ENCODE peak calls at places on chromosomes 12 and 14, in nine cellular contexts. One of them, this sample, is unnamed.

GRCh38 chr14:95519699-95520098 is 3.2 kb upstream of the SYNE3 start:
- DNase-seq in foreskin melanocyte: no peak
- DNase-seq in GM10248: no peak
- DNase-seq in CD4-positive, alpha-beta memory T cell: peak
- DNase-seq in stimulated activated CD4-positive, alpha-beta T cell treated with anti-CD3 and anti-CD28 coated beads, Interleukin-2, amount 100 ng/mL, for 24 hours: peak
- DNase-seq in C1 segment of cervical spinal cord: no peak
- DNase-seq in fibroblast of gingiva: peak
- DNase-seq in dermis blood vessel endothelial cell: peak
- DNase-seq in GM12865: peak
- DNase-seq in this sample: peak

GRCh38 chr14:30559638-30560071 is 697 bp downstream of the G2E3 start:
- DNase-seq in foreskin melanocyte: peak
- DNase-seq in GM10248: peak
- DNase-seq in CD4-positive, alpha-beta memory T cell: no peak
- DNase-seq in stimulated activated CD4-positive, alpha-beta T cell treated with anti-CD3 and anti-CD28 coated beads, Interleukin-2, amount 100 ng/mL, for 24 hours: no peak
- DNase-seq in C1 segment of cervical spinal cord: no peak
- DNase-seq in fibroblast of gingiva: peak
- DNase-seq in dermis blood vessel endothelial cell: peak
- DNase-seq in GM12865: peak
- DNase-seq in this sample: no peak

GRCh38 chr12:130791699-130792098 is 47.4 kb downstream of the STX2 start:
- DNase-seq in foreskin melanocyte: no peak
- DNase-seq in GM10248: no peak
- DNase-seq in CD4-positive, alpha-beta memory T cell: no peak
- DNase-seq in stimulated activated CD4-positive, alpha-beta T cell treated with anti-CD3 and anti-CD28 coated beads, Interleukin-2, amount 100 ng/mL, for 24 hours: no peak
- DNase-seq in C1 segment of cervical spinal cord: no peak
- DNase-seq in fibroblast of gingiva: no peak
- DNase-seq in dermis blood vessel endothelial cell: no peak
- DNase-seq in GM12865: no peak
- DNase-seq in this sample: no peak

GRCh38 chr12:108117163-108117849 is 11.8 kb upstream of the WSCD2 start:
- DNase-seq in foreskin melanocyte: no peak
- DNase-seq in GM10248: no peak
- DNase-seq in CD4-positive, alpha-beta memory T cell: no peak
- DNase-seq in stimulated activated CD4-positive, alpha-beta T cell treated with anti-CD3 and anti-CD28 coated beads, Interleukin-2, amount 100 ng/mL, for 24 hours: no peak
- DNase-seq in C1 segment of cervical spinal cord: no peak
- DNase-seq in fibroblast of gingiva: no peak
- DNase-seq in dermis blood vessel endothelial cell: no peak
- DNase-seq in GM12865: peak
- DNase-seq in this sample: no peak

GRCh38 chr14:95389471-95390011 is 69.8 kb upstream of the CLMN start:
- DNase-seq in foreskin melanocyte: no peak
- DNase-seq in GM10248: no peak
- DNase-seq in CD4-positive, alpha-beta memory T cell: no peak
- DNase-seq in stimulated activated CD4-positive, alpha-beta T cell treated with anti-CD3 and anti-CD28 coated beads, Interleukin-2, amount 100 ng/mL, for 24 hours: no peak
- DNase-seq in C1 segment of cervical spinal cord: no peak
- DNase-seq in fibroblast of gingiva: peak
- DNase-seq in dermis blood vessel endothelial cell: peak
- DNase-seq in GM12865: no peak
- DNase-seq in this sample: no peak

GRCh38 chr14:34711169-34711568 is 3.2 kb downstream of the CFL2 start:
- DNase-seq in foreskin melanocyte: peak
- DNase-seq in GM10248: peak
- DNase-seq in CD4-positive, alpha-beta memory T cell: no peak
- DNase-seq in stimulated activated CD4-positive, alpha-beta T cell treated with anti-CD3 and anti-CD28 coated beads, Interleukin-2, amount 100 ng/mL, for 24 hours: no peak
- DNase-seq in C1 segment of cervical spinal cord: no peak
- DNase-seq in fibroblast of gingiva: peak
- DNase-seq in dermis blood vessel endothelial cell: no peak
- DNase-seq in GM12865: peak
- DNase-seq in this sample: no peak

GRCh38 chr14:67464377-67464776 is 24.1 kb downstream of the TMEM229B start:
- DNase-seq in foreskin melanocyte: no peak
- DNase-seq in GM10248: no peak
- DNase-seq in CD4-positive, alpha-beta memory T cell: no peak
- DNase-seq in stimulated activated CD4-positive, alpha-beta T cell treated with anti-CD3 and anti-CD28 coated beads, Interleukin-2, amount 100 ng/mL, for 24 hours: no peak
- DNase-seq in C1 segment of cervical spinal cord: no peak
- DNase-seq in fibroblast of gingiva: no peak
- DNase-seq in dermis blood vessel endothelial cell: no peak
- DNase-seq in GM12865: no peak
- DNase-seq in this sample: no peak

GRCh38 chr14:56810341-56810740 is at the start of gene OTX2:
- DNase-seq in foreskin melanocyte: no peak
- DNase-seq in GM10248: no peak
- DNase-seq in CD4-positive, alpha-beta memory T cell: no peak
- DNase-seq in stimulated activated CD4-positive, alpha-beta T cell treated with anti-CD3 and anti-CD28 coated beads, Interleukin-2, amount 100 ng/mL, for 24 hours: no peak
- DNase-seq in C1 segment of cervical spinal cord: no peak
- DNase-seq in fibroblast of gingiva: no peak
- DNase-seq in dermis blood vessel endothelial cell: no peak
- DNase-seq in GM12865: no peak
- DNase-seq in this sample: no peak

GRCh38 chr12:67302162-67302561 is 33.0 kb downstream of the CAND1 start:
- DNase-seq in foreskin melanocyte: no peak
- DNase-seq in GM10248: no peak
- DNase-seq in CD4-positive, alpha-beta memory T cell: no peak
- DNase-seq in stimulated activated CD4-positive, alpha-beta T cell treated with anti-CD3 and anti-CD28 coated beads, Interleukin-2, amount 100 ng/mL, for 24 hours: no peak
- DNase-seq in C1 segment of cervical spinal cord: no peak
- DNase-seq in fibroblast of gingiva: no peak
- DNase-seq in dermis blood vessel endothelial cell: no peak
- DNase-seq in GM12865: no peak
- DNase-seq in this sample: no peak

GRCh38 chr14:105212541-105213305 is 31.6 kb upstream of the NUDT14 start:
- DNase-seq in foreskin melanocyte: no peak
- DNase-seq in GM10248: no peak
- DNase-seq in CD4-positive, alpha-beta memory T cell: no peak
- DNase-seq in stimulated activated CD4-positive, alpha-beta T cell treated with anti-CD3 and anti-CD28 coated beads, Interleukin-2, amount 100 ng/mL, for 24 hours: no peak
- DNase-seq in C1 segment of cervical spinal cord: no peak
- DNase-seq in fibroblast of gingiva: no peak
- DNase-seq in dermis blood vessel endothelial cell: no peak
- DNase-seq in GM12865: no peak
- DNase-seq in this sample: no peak

GRCh38 chr14:71918955-71919354 is 13.3 kb upstream of the RGS6 start:
- DNase-seq in foreskin melanocyte: no peak
- DNase-seq in GM10248: no peak
- DNase-seq in CD4-positive, alpha-beta memory T cell: no peak
- DNase-seq in stimulated activated CD4-positive, alpha-beta T cell treated with anti-CD3 and anti-CD28 coated beads, Interleukin-2, amount 100 ng/mL, for 24 hours: no peak
- DNase-seq in C1 segment of cervical spinal cord: no peak
- DNase-seq in fibroblast of gingiva: no peak
- DNase-seq in dermis blood vessel endothelial cell: no peak
- DNase-seq in GM12865: peak
- DNase-seq in this sample: no peak

GRCh38 chr12:52268212-52268611 is 6.2 kb upstream of the KRT86 start:
- DNase-seq in foreskin melanocyte: peak
- DNase-seq in GM10248: no peak
- DNase-seq in CD4-positive, alpha-beta memory T cell: no peak
- DNase-seq in stimulated activated CD4-positive, alpha-beta T cell treated with anti-CD3 and anti-CD28 coated beads, Interleukin-2, amount 100 ng/mL, for 24 hours: no peak
- DNase-seq in C1 segment of cervical spinal cord: no peak
- DNase-seq in fibroblast of gingiva: peak
- DNase-seq in dermis blood vessel endothelial cell: no peak
- DNase-seq in GM12865: no peak
- DNase-seq in this sample: no peak

GRCh38 chr12:27333311-27334009 is 824 bp downstream of the BMAL2 start:
- DNase-seq in foreskin melanocyte: no peak
- DNase-seq in GM10248: peak
- DNase-seq in CD4-positive, alpha-beta memory T cell: peak
- DNase-seq in stimulated activated CD4-positive, alpha-beta T cell treated with anti-CD3 and anti-CD28 coated beads, Interleukin-2, amount 100 ng/mL, for 24 hours: peak
- DNase-seq in C1 segment of cervical spinal cord: no peak
- DNase-seq in fibroblast of gingiva: no peak
- DNase-seq in dermis blood vessel endothelial cell: peak
- DNase-seq in GM12865: peak
- DNase-seq in this sample: peak

GRCh38 chr12:25644964-25645363 is 91.9 kb upstream of the LMNTD1 start:
- DNase-seq in foreskin melanocyte: no peak
- DNase-seq in GM10248: no peak
- DNase-seq in CD4-positive, alpha-beta memory T cell: no peak
- DNase-seq in stimulated activated CD4-positive, alpha-beta T cell treated with anti-CD3 and anti-CD28 coated beads, Interleukin-2, amount 100 ng/mL, for 24 hours: no peak
- DNase-seq in C1 segment of cervical spinal cord: no peak
- DNase-seq in fibroblast of gingiva: peak
- DNase-seq in dermis blood vessel endothelial cell: no peak
- DNase-seq in GM12865: no peak
- DNase-seq in this sample: no peak

GRCh38 chr12:38166225-38166624 is 150.3 kb upstream of the ALG10B start:
- DNase-seq in foreskin melanocyte: no peak
- DNase-seq in GM10248: no peak
- DNase-seq in CD4-positive, alpha-beta memory T cell: no peak
- DNase-seq in stimulated activated CD4-positive, alpha-beta T cell treated with anti-CD3 and anti-CD28 coated beads, Interleukin-2, amount 100 ng/mL, for 24 hours: no peak
- DNase-seq in C1 segment of cervical spinal cord: no peak
- DNase-seq in fibroblast of gingiva: no peak
- DNase-seq in dermis blood vessel endothelial cell: no peak
- DNase-seq in GM12865: no peak
- DNase-seq in this sample: no peak

GRCh38 chr12:48997719-48998496 is 1.3 kb downstream of the DDN start:
- DNase-seq in foreskin melanocyte: no peak
- DNase-seq in GM10248: peak
- DNase-seq in CD4-positive, alpha-beta memory T cell: no peak
- DNase-seq in stimulated activated CD4-positive, alpha-beta T cell treated with anti-CD3 and anti-CD28 coated beads, Interleukin-2, amount 100 ng/mL, for 24 hours: no peak
- DNase-seq in C1 segment of cervical spinal cord: no peak
- DNase-seq in fibroblast of gingiva: no peak
- DNase-seq in dermis blood vessel endothelial cell: no peak
- DNase-seq in GM12865: peak
- DNase-seq in this sample: no peak

GRCh38 chr14:65019944-65020566 is 33.4 kb downstream of the FNTB start:
- DNase-seq in foreskin melanocyte: peak
- DNase-seq in GM10248: peak
- DNase-seq in CD4-positive, alpha-beta memory T cell: no peak
- DNase-seq in stimulated activated CD4-positive, alpha-beta T cell treated with anti-CD3 and anti-CD28 coated beads, Interleukin-2, amount 100 ng/mL, for 24 hours: no peak
- DNase-seq in C1 segment of cervical spinal cord: no peak
- DNase-seq in fibroblast of gingiva: peak
- DNase-seq in dermis blood vessel endothelial cell: peak
- DNase-seq in GM12865: peak
- DNase-seq in this sample: no peak

GRCh38 chr14:45284802-45285201 is 31.8 kb upstream of the MIS18BP1 start:
- DNase-seq in foreskin melanocyte: no peak
- DNase-seq in GM10248: no peak
- DNase-seq in CD4-positive, alpha-beta memory T cell: no peak
- DNase-seq in stimulated activated CD4-positive, alpha-beta T cell treated with anti-CD3 and anti-CD28 coated beads, Interleukin-2, amount 100 ng/mL, for 24 hours: no peak
- DNase-seq in C1 segment of cervical spinal cord: no peak
- DNase-seq in fibroblast of gingiva: no peak
- DNase-seq in dermis blood vessel endothelial cell: no peak
- DNase-seq in GM12865: no peak
- DNase-seq in this sample: no peak

GRCh38 chr14:44979740-44980346 is 17.9 kb downstream of the TOGARAM1 start:
- DNase-seq in foreskin melanocyte: no peak
- DNase-seq in GM10248: no peak
- DNase-seq in CD4-positive, alpha-beta memory T cell: no peak
- DNase-seq in stimulated activated CD4-positive, alpha-beta T cell treated with anti-CD3 and anti-CD28 coated beads, Interleukin-2, amount 100 ng/mL, for 24 hours: no peak
- DNase-seq in C1 segment of cervical spinal cord: no peak
- DNase-seq in fibroblast of gingiva: peak
- DNase-seq in dermis blood vessel endothelial cell: peak
- DNase-seq in GM12865: no peak
- DNase-seq in this sample: no peak

GRCh38 chr14:33509927-33510535 is 440.8 kb downstream of the EGLN3 start:
- DNase-seq in foreskin melanocyte: no peak
- DNase-seq in GM10248: no peak
- DNase-seq in CD4-positive, alpha-beta memory T cell: no peak
- DNase-seq in stimulated activated CD4-positive, alpha-beta T cell treated with anti-CD3 and anti-CD28 coated beads, Interleukin-2, amount 100 ng/mL, for 24 hours: no peak
- DNase-seq in C1 segment of cervical spinal cord: no peak
- DNase-seq in fibroblast of gingiva: no peak
- DNase-seq in dermis blood vessel endothelial cell: peak
- DNase-seq in GM12865: no peak
- DNase-seq in this sample: no peak